ENCODE peak calls at places on chromosomes 5 and 9, in ten cellular contexts. F is posterior cingulate gyrus; J is SK-MEL-5; Q is astrocyte of the spinal cord; E is left ventricle myocardium superior; B is RWPE2; Z is AG08396; T is stimulated activated CD4-positive, alpha-beta T cell treated with anti-CD3 and anti-CD28 coated beads, Interleukin-4, amount 100 ng/mL, for 48 hours; N is T-helper 2 cell treated with Interferon-gamma antibody and Interleukin-4, amounts not matched to agents 5 μg/mL and 100 μg/mL, for 36 hours; W is CD8-positive, alpha-beta memory T cell. X is an unnamed sample.

GRCh38 chr9:18268381-18268780 is 205.6 kb upstream of the ADAMTSL1 start:
- DNase-seq in F (no peak), J (peak; percentile 88), Q (peak; percentile 80), E (no peak), B (no peak), Z (peak; percentile 44), T (no peak), N (no peak), W (no peak), X (no peak)

GRCh38 chr9:123657921-123658320 is 272.0 kb downstream of the DENND1A start:
- DNase-seq in F (no peak), J (no peak), Q (no peak), E (no peak), B (no peak), Z (no peak), T (no peak), N (no peak), W (no peak), X (no peak)

GRCh38 chr5:34831328-34831727 is 7.6 kb upstream of the TTC23L start:
- DNase-seq in F (no peak), J (no peak), Q (no peak), E (no peak), B (no peak), Z (no peak), T (no peak), N (no peak), W (no peak), X (no peak)

GRCh38 chr9:97394881-97395280 is 17.0 kb upstream of the TDRD7 start:
- DNase-seq in F (no peak), J (no peak), Q (no peak), E (no peak), B (no peak), Z (no peak), T (no peak), N (no peak), W (no peak), X (no peak)

GRCh38 chr5:85663708-85664031 is 954.1 kb upstream of the COX7C start:
- DNase-seq in F (no peak), J (peak; percentile 15), Q (no peak), E (no peak), B (no peak), Z (no peak), T (no peak), N (no peak), W (no peak), X (no peak)

GRCh38 chr5:94463739-94464138 is 154.7 kb downstream of the KIAA0825 start:
- DNase-seq in F (no peak), J (no peak), Q (no peak), E (no peak), B (no peak), Z (no peak), T (no peak), N (no peak), W (no peak), X (no peak)

GRCh38 chr5:59756373-59757035 is 137.0 kb downstream of the PDE4D start:
- DNase-seq in F (no peak), J (no peak), Q (no peak), E (no peak), B (no peak), Z (no peak), T (no peak), N (no peak), W (no peak), X (no peak)

GRCh38 chr5:59358497-59358896 is 535.0 kb downstream of the PDE4D start:
- DNase-seq in F (no peak), J (no peak), Q (peak; percentile 12), E (peak; percentile 29), B (no peak), Z (no peak), T (no peak), N (no peak), W (no peak), X (no peak)

GRCh38 chr9:104868687-104869404 is 59.1 kb downstream of the ABCA1 start:
- DNase-seq in F (no peak), J (peak; percentile 43), Q (peak; percentile 89), E (peak; percentile 73), B (no peak), Z (peak; percentile 90), T (no peak), N (no peak), W (no peak), X (peak; percentile 27)

GRCh38 chr5:58459276-58459859 is 518 bp downstream of the PLK2 start:
- DNase-seq in F (peak; percentile 20), J (peak; percentile 49), Q (no peak), E (peak; percentile 59), B (peak; percentile 65), Z (peak; percentile 24), T (no peak), N (no peak), W (no peak), X (no peak)

GRCh38 chr5:141172381-141173204 is at the start of gene PCDHB7:
- DNase-seq in F (no peak), J (peak; percentile 70), Q (peak; percentile 7), E (no peak), B (no peak), Z (peak; percentile 58), T (no peak), N (no peak), W (no peak), X (peak; percentile 12)

GRCh38 chr9:135060461-135061116 is 26.9 kb upstream of the OLFM1 start:
- DNase-seq in F (no peak), J (no peak), Q (no peak), E (peak; percentile 5), B (peak; percentile 24), Z (no peak), T (no peak), N (no peak), W (no peak), X (no peak)

GRCh38 chr9:134593756-134594375 is 47.7 kb upstream of the COL5A1 start:
- DNase-seq in F (no peak), J (no peak), Q (no peak), E (no peak), B (no peak), Z (no peak), T (no peak), N (peak; percentile 1), W (no peak), X (no peak)

GRCh38 chr9:93680445-93681315 is 104.3 kb downstream of the PHF2 start:
- DNase-seq in F (peak; percentile 5), J (no peak), Q (no peak), E (peak; percentile 24), B (peak; percentile 45), Z (peak; percentile 3), T (no peak), N (no peak), W (no peak), X (peak; percentile 1)

GRCh38 chr5:136768457-136768856 is 403.1 kb upstream of the TRPC7 start:
- DNase-seq in F (no peak), J (no peak), Q (no peak), E (no peak), B (no peak), Z (no peak), T (no peak), N (no peak), W (no peak), X (no peak)

GRCh38 chr5:81140942-81141341 is 92.2 kb upstream of the CKMT2 start:
- DNase-seq in F (no peak), J (no peak), Q (peak; percentile 81), E (peak; percentile 62), B (no peak), Z (peak; percentile 53), T (no peak), N (no peak), W (no peak), X (no peak)

GRCh38 chr5:153654444-153654843 is 164.0 kb downstream of the GRIA1 start:
- DNase-seq in F (no peak), J (no peak), Q (peak; percentile 32), E (no peak), B (no peak), Z (no peak), T (no peak), N (no peak), W (no peak), X (no peak)

GRCh38 chr5:61229416-61229815 is 67.1 kb upstream of the SMIM15 start:
- DNase-seq in F (no peak), J (no peak), Q (no peak), E (peak; percentile 48), B (no peak), Z (no peak), T (no peak), N (no peak), W (no peak), X (no peak)

GRCh38 chr9:90948156-90948555 is 146.5 kb downstream of the SYK start:
- DNase-seq in F (no peak), J (no peak), Q (no peak), E (no peak), B (no peak), Z (no peak), T (no peak), N (no peak), W (no peak), X (no peak)

GRCh38 chr9:112046181-112046580 is 128.9 kb downstream of the SUSD1 start:
- DNase-seq in F (no peak), J (no peak), Q (peak; percentile 69), E (no peak), B (no peak), Z (no peak), T (no peak), N (no peak), W (no peak), X (no peak)

GRCh38 chr5:126624534-126624933 is 23.8 kb downstream of the PHAX start:
- DNase-seq in F (no peak), J (peak; percentile 23), Q (peak; percentile 84), E (no peak), B (no peak), Z (peak; percentile 78), T (no peak), N (no peak), W (no peak), X (no peak)

GRCh38 chr5:149380466-149381121 is 1.5 kb upstream of the IL17B start:
- DNase-seq in F (no peak), J (no peak), Q (no peak), E (peak; percentile 45), B (no peak), Z (no peak), T (no peak), N (no peak), W (no peak), X (no peak)

GRCh38 chr9:135670721-135671590 is 7.8 kb downstream of the LCN9 start:
- DNase-seq in F (no peak), J (no peak), Q (no peak), E (no peak), B (peak; percentile 47), Z (no peak), T (no peak), N (no peak), W (no peak), X (no peak)

GRCh38 chr9:128085852-128086409 is 17.9 kb downstream of the SLC25A25 start:
- DNase-seq in F (no peak), J (no peak), Q (no peak), E (no peak), B (no peak), Z (no peak), T (no peak), N (no peak), W (no peak), X (no peak)

GRCh38 chr5:77318060-77318459 is 107.6 kb downstream of the PDE8B start:
- DNase-seq in F (no peak), J (no peak), Q (no peak), E (no peak), B (no peak), Z (no peak), T (no peak), N (no peak), W (no peak), X (no peak)

GRCh38 chr9:112753725-112754124 is 3.2 kb downstream of the SNX30 start:
- DNase-seq in F (no peak), J (no peak), Q (peak; percentile 85), E (no peak), B (no peak), Z (peak; percentile 83), T (no peak), N (peak; percentile 37), W (no peak), X (no peak)

GRCh38 chr5:66933066-66933465 is 263.5 kb downstream of the CD180 start:
- DNase-seq in F (no peak), J (no peak), Q (peak; percentile 70), E (no peak), B (no peak), Z (peak; percentile 10), T (no peak), N (no peak), W (no peak), X (no peak)

GRCh38 chr9:79658926-79659325 is 87.2 kb downstream of the TLE4 start:
- DNase-seq in F (no peak), J (no peak), Q (no peak), E (no peak), B (no peak), Z (no peak), T (no peak), N (no peak), W (no peak), X (no peak)

X was measured in neural crest cell.